ENCODE peak calls at places on chromosomes 11 and 22, in seven cellular contexts. U, L, E, T, R, S and F are unnamed samples.

GRCh38 chr11:120832609-120833221 is 191.2 kb upstream of the TBCEL start:
- DNase-seq in T (no peak), R (no peak), L (peak; percentile 68), U (no peak), S (no peak), E (no peak), F (no peak)

GRCh38 chr22:38704568-38705234 is 1.0 kb upstream of the GTPBP1 start:
- DNase-seq in E (peak; percentile 65), S (no peak), U (no peak), T (no peak), L (peak; percentile 51), R (no peak), F (no peak)

GRCh38 chr11:85651118-85651517 is 3.4 kb downstream of the TMEM126A start:
- DNase-seq in R (no peak), U (no peak), T (no peak), S (no peak), E (no peak), L (no peak), F (no peak)

GRCh38 chr22:41256254-41256897 is 15.6 kb upstream of the CHADL start:
- DNase-seq in S (no peak), R (no peak), E (no peak), U (no peak), L (no peak), T (no peak), F (peak; percentile 80)

GRCh38 chr11:129828301-129828836 is 12.7 kb downstream of the TMEM45B start:
- DNase-seq in T (no peak), R (no peak), S (no peak), L (no peak), E (no peak), U (no peak), F (no peak)

GRCh38 chr11:119185916-119186634 is 800 bp downstream of the NHERF4 start:
- DNase-seq in S (peak; percentile 36), R (no peak), L (no peak), T (no peak), U (no peak), E (no peak), F (no peak)

GRCh38 chr11:95372097-95372656 is 141.2 kb upstream of the SESN3 start:
- DNase-seq in E (no peak), R (no peak), T (no peak), U (no peak), S (no peak), L (no peak), F (no peak)

GRCh38 chr11:1825039-1825740 is 9.6 kb upstream of the SYT8 start:
- DNase-seq in T (peak; percentile 92), E (peak; percentile 18), S (peak; percentile 58), L (peak; percentile 96), R (peak; percentile 97), U (peak; percentile 94), F (no peak)

GRCh38 chr11:31957674-31958073 is 133.2 kb upstream of the RCN1 start:
- DNase-seq in L (peak; percentile 6), R (peak; percentile 52), T (no peak), U (no peak), S (no peak), E (no peak), F (no peak)

GRCh38 chr11:33997473-33998347 is 53.8 kb upstream of the CAPRIN1 start:
- DNase-seq in T (no peak), E (no peak), U (no peak), L (peak; percentile 4), R (peak; percentile 45), S (no peak), F (no peak)

GRCh38 chr22:49551897-49552659 is 275.6 kb downstream of the BRD1 start:
- DNase-seq in T (no peak), L (no peak), R (no peak), S (no peak), E (no peak), U (no peak), F (no peak)

GRCh38 chr11:68014157-68014965 is 4.2 kb downstream of the ALDH3B1 start:
- DNase-seq in L (no peak), R (no peak), S (peak; percentile 80), U (no peak), T (no peak), E (no peak), F (peak; percentile 87)

GRCh38 chr11:93770160-93770559 is 13.9 kb upstream of the MED17 start:
- DNase-seq in S (no peak), E (no peak), R (no peak), T (no peak), L (no peak), U (no peak), F (no peak)

GRCh38 chr11:63901660-63902059 is 15.3 kb downstream of the RCOR2 start:
- DNase-seq in E (no peak), R (peak; percentile 74), S (no peak), U (no peak), L (no peak), T (no peak), F (peak; percentile 30)

GRCh38 chr11:18844753-18845367 is 53.3 kb upstream of the PTPN5 start:
- DNase-seq in R (no peak), T (peak; percentile 32), E (peak; percentile 58), U (peak; percentile 50), S (no peak), L (peak; percentile 64), F (peak; percentile 33)

GRCh38 chr11:129613076-129613475 is 202.6 kb upstream of the TMEM45B start:
- DNase-seq in U (no peak), T (no peak), E (no peak), L (peak; percentile 10), R (no peak), S (no peak), F (no peak)

GRCh38 chr11:94000641-94001040 is 20.5 kb upstream of the HEPHL1 start:
- DNase-seq in T (no peak), E (no peak), S (no peak), R (no peak), L (no peak), U (no peak), F (peak; percentile 12)

GRCh38 chr22:49903322-49904039 is 14.8 kb downstream of the ALG12 start:
- DNase-seq in L (no peak), R (peak; percentile 32), T (no peak), E (no peak), S (no peak), U (no peak), F (no peak)

GRCh38 chr22:40637181-40638150 is 947 bp upstream of the MRTFA start:
- DNase-seq in E (peak; percentile 44), L (no peak), U (no peak), S (peak; percentile 43), R (peak; percentile 48), T (no peak), F (no peak)

GRCh38 chr11:93567406-93567819 is 24.2 kb upstream of the SMCO4 start:
- DNase-seq in T (no peak), S (peak; percentile 50), R (no peak), U (no peak), E (no peak), L (no peak), F (no peak)

GRCh38 chr22:20016734-20017621 is at the start of gene ARVCF:
- DNase-seq in R (peak; percentile 97), L (peak; percentile 94), S (peak; percentile 94), E (peak; percentile 87), T (peak; percentile 100), U (peak; percentile 91), F (peak; percentile 85)

GRCh38 chr11:128415539-128415938 is 171.8 kb downstream of the ETS1 start:
- DNase-seq in E (peak; percentile 68), R (no peak), L (no peak), S (no peak), T (no peak), U (no peak), F (peak; percentile 84)

GRCh38 chr11:128419012-128419767 is 168.2 kb downstream of the ETS1 start:
- DNase-seq in E (no peak), L (no peak), T (no peak), S (no peak), U (no peak), R (no peak), F (no peak)

GRCh38 chr11:128417607-128418324 is 169.6 kb downstream of the ETS1 start:
- DNase-seq in S (no peak), R (no peak), U (no peak), E (no peak), L (no peak), T (no peak), F (peak; percentile 96)

GRCh38 chr11:128420277-128420676 is 167.1 kb downstream of the ETS1 start:
- DNase-seq in R (no peak), T (no peak), E (no peak), S (no peak), U (no peak), L (no peak), F (no peak)

DNA sequence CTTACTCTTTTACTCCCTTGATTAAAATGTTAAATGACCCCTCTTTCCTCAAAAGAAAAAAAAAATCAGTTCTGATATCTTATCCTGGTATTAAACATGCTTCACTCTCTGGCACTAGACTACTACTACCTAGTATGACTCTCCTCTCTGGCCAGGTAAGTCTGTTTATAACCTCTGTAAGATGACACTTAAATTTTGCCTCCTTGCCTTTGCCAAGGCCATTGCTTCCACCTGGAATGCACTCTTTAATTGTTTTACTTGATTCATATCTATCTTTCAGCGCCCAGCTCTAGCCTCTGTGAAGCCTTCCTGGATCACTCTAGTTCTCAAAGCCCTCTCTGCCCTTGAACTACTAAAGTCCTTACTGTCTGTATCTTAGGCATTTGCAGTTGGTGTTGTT is 170.4 kb downstream of the ETS1 start:
- DNase-seq in S (no peak), T (no peak), E (no peak), U (no peak), R (no peak), L (no peak), F (no peak)
- H3K9ac ChIP-seq in S (no peak overlapping the region), T (no peak overlapping the region), E (no peak overlapping the region), U (no peak overlapping the region), R (no peak overlapping the region), L (no peak overlapping the region), F (no peak overlapping the region)

GRCh38 chr11:65066805-65067291 is 8.5 kb upstream of the NAALADL1 start:
- DNase-seq in U (peak; percentile 82), R (peak; percentile 64), E (no peak), T (no peak), L (peak; percentile 37), S (no peak), F (no peak)
- H3K9ac ChIP-seq in U (no peak overlapping the region), R (no peak overlapping the region), E (no peak overlapping the region), T (no peak overlapping the region), L (no peak overlapping the region), S (no peak overlapping the region), F (no peak overlapping the region)

GRCh38 chr11:128516886-128517285 is 70.5 kb downstream of the ETS1 start:
- DNase-seq in R (no peak), S (no peak), T (no peak), L (no peak), E (no peak), U (no peak), F (no peak)
- H3K9ac ChIP-seq in R (no peak overlapping the region), S (no peak overlapping the region), T (no peak overlapping the region), L (no peak overlapping the region), E (no peak overlapping the region), U (no peak overlapping the region), F (peak overlapping the region; percentile 0)

DNA sequence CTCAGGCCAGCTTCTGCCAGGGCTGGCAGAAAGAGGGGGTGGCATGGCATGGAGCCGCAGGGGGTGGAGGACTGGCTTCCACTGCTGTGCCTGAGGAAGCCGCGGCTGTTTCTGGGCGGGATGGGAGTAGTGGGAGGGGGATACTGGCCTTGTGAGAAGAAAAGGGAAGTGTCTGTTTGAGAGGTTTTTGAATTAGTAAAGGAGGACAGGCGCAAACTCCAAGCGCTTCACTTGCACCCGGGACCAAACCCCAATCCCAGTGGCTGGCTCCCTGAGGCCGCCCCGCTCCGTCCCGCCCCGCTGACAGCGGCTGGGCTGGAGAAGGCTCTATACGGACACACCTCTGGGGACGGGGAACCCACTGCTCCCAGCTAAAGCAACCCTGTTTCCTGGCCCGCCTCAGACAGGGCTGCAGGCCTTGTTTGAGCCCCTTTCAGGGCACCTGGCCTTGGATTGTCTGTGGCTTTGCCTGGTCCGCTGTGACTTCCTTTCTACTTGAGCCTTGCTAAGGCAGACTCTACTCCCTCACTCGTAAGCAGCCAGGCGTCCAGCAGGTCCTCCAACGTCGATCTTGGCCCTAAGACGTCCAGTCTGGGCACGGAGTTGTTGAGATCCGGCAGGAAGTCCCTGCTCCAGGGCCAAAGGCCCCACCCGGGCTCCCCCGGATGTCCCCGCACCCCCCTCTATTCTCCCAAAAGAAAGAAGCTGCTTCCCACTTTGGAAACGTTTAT is 2.2 kb downstream of the APOA1 start:
- DNase-seq in L (no peak), U (peak; percentile 56), T (no peak), S (no peak), R (peak; percentile 71), E (no peak), F (no peak)
- H3K9ac ChIP-seq in L (no peak overlapping the region), U (no peak overlapping the region), T (peak overlapping the region; percentile 39), S (no peak overlapping the region), R (no peak overlapping the region), E (peak overlapping the region; percentile 14), F (peak overlapping the region; percentile 8)